ENCODE peak calls at places on chromosomes 6 and 20, in ten cellular contexts. C, Q, L, D, S, K, W, Y, A and U are unnamed samples.

GRCh38 chr6:37483917-37484785 is 15.5 kb downstream of the CCDC167 start:
- DNase-seq in C (peak), Q (peak), L (no peak), D (peak), S (peak), K (peak), W (peak), Y (peak), A (peak), U (no peak)

GRCh38 chr6:9250852-9251251 is 815.5 kb upstream of the SLC35B3 start:
- DNase-seq in C (no peak), Q (peak), L (no peak), D (peak), S (peak), K (no peak), W (peak), Y (no peak), A (peak), U (peak)

GRCh38 chr20:41524980-41525613 is 93.1 kb downstream of the CHD6 start:
- DNase-seq in C (no peak), Q (no peak), L (no peak), D (peak), S (no peak), K (peak), W (peak), Y (peak), A (peak), U (peak)

GRCh38 chr20:24691901-24692351 is 222.5 kb downstream of the SYNDIG1 start:
- DNase-seq in C (no peak), Q (no peak), L (no peak), D (no peak), S (no peak), K (peak), W (no peak), Y (no peak), A (no peak), U (no peak)

GRCh38 chr20:58553841-58554240 is 38.6 kb upstream of the APCDD1L start:
- DNase-seq in C (no peak), Q (no peak), L (no peak), D (peak), S (no peak), K (no peak), W (peak), Y (no peak), A (peak), U (no peak)

GRCh38 chr6:76972463-76972862 is 490.8 kb downstream of the HTR1B start:
- DNase-seq in C (no peak), Q (no peak), L (no peak), D (no peak), S (no peak), K (no peak), W (no peak), Y (no peak), A (no peak), U (no peak)

GRCh38 chr6:154236646-154237236 is 119.9 kb downstream of the IPCEF1 start:
- DNase-seq in C (no peak), Q (no peak), L (no peak), D (no peak), S (no peak), K (no peak), W (peak), Y (no peak), A (no peak), U (no peak)

GRCh38 chr6:122808121-122808885 is 19.2 kb downstream of the SMPDL3A start:
- DNase-seq in C (no peak), Q (no peak), L (no peak), D (no peak), S (no peak), K (no peak), W (no peak), Y (no peak), A (no peak), U (no peak)

GRCh38 chr6:124977067-124977908 is 15.1 kb downstream of the RNF217 start:
- DNase-seq in C (no peak), Q (no peak), L (no peak), D (peak), S (no peak), K (no peak), W (peak), Y (no peak), A (peak), U (no peak)